ENCODE peak calls at places on chromosomes 5 and 9, in seven cellular contexts. S, F, O, X, C, Q and I are unnamed samples.

GRCh38 chr5:179300834-179301233 is 44.4 kb downstream of the ADAMTS2 start:
- DNase-seq in S (peak), F (peak), O (no peak), X (peak), C (peak), Q (no peak), I (no peak)

GRCh38 chr5:54610197-54610898 is 92.8 kb downstream of the SNX18 start:
- DNase-seq in S (no peak), F (no peak), O (no peak), X (no peak), C (no peak), Q (no peak), I (no peak)

GRCh38 chr5:121949885-121950284 is 11.9 kb upstream of the SRFBP1 start:
- DNase-seq in S (no peak), F (no peak), O (no peak), X (peak), C (no peak), Q (no peak), I (no peak)

GRCh38 chr5:174573210-174574014 is 151.0 kb upstream of the MSX2 start:
- DNase-seq in S (no peak), F (no peak), O (no peak), X (peak), C (no peak), Q (no peak), I (no peak)

GRCh38 chr9:132882616-132883015 is 3.9 kb downstream of the SPACA9 start:
- DNase-seq in S (no peak), F (no peak), O (no peak), X (no peak), C (no peak), Q (no peak), I (no peak)

GRCh38 chr9:10045598-10045997 is 567.2 kb downstream of the PTPRD start:
- DNase-seq in S (no peak), F (no peak), O (no peak), X (peak), C (no peak), Q (no peak), I (no peak)

GRCh38 chr5:115461506-115462290 is 82.9 kb downstream of the FEM1C start:
- DNase-seq in S (no peak), F (no peak), O (no peak), X (peak), C (no peak), Q (no peak), I (no peak)

GRCh38 chr9:70097187-70097586 is 53.5 kb downstream of the MAMDC2 start:
- DNase-seq in S (no peak), F (no peak), O (no peak), X (no peak), C (no peak), Q (no peak), I (no peak)

GRCh38 chr5:94849821-94850736 is 231.6 kb downstream of the SLF1 start:
- DNase-seq in S (no peak), F (no peak), O (no peak), X (peak), C (no peak), Q (peak), I (no peak)

GRCh38 chr9:136323420-136323819 is 3.9 kb upstream of the GPSM1 start:
- DNase-seq in S (no peak), F (no peak), O (no peak), X (no peak), C (no peak), Q (no peak), I (no peak)

GRCh38 chr5:131230406-131230805 is 33.4 kb upstream of the CDC42SE2 start:
- DNase-seq in S (no peak), F (no peak), O (no peak), X (no peak), C (no peak), Q (no peak), I (peak)

GRCh38 chr9:84151236-84151635 is 170.6 kb downstream of the RMI1 start:
- DNase-seq in S (no peak), F (no peak), O (no peak), X (no peak), C (no peak), Q (no peak), I (no peak)

GRCh38 chr5:9927106-9927505 is 297.0 kb upstream of the TAS2R1 start:
- DNase-seq in S (no peak), F (no peak), O (no peak), X (no peak), C (no peak), Q (peak), I (no peak)

GRCh38 chr5:41809128-41809527 is 61.1 kb downstream of the OXCT1 start:
- DNase-seq in S (no peak), F (no peak), O (no peak), X (no peak), C (no peak), Q (no peak), I (no peak)

GRCh38 chr9:81035171-81035570 is 654.2 kb downstream of the TLE1 start:
- DNase-seq in S (no peak), F (no peak), O (no peak), X (peak), C (no peak), Q (peak), I (no peak)

GRCh38 chr9:134283111-134283515 is 43.1 kb upstream of the RXRA start:
- DNase-seq in S (peak), F (peak), O (peak), X (peak), C (peak), Q (no peak), I (peak)

GRCh38 chr5:14569948-14570691 is 11.5 kb upstream of the OTULINL start:
- DNase-seq in S (no peak), F (no peak), O (no peak), X (no peak), C (no peak), Q (no peak), I (no peak)

GRCh38 chr5:153613143-153613542 is 122.7 kb downstream of the GRIA1 start:
- DNase-seq in S (no peak), F (no peak), O (no peak), X (peak), C (no peak), Q (no peak), I (no peak)

GRCh38 chr9:93061260-93061751 is 2.8 kb downstream of the SUSD3 start:
- DNase-seq in S (no peak), F (no peak), O (no peak), X (no peak), C (no peak), Q (no peak), I (no peak)
- TF ChIP-seq CTCF in S (no peak), F (no peak), O (no peak), X (no peak), C (no peak), Q (no peak), I (no peak)

GRCh38 chr9:114282926-114283325 is 40.0 kb upstream of the ORM1 start:
- DNase-seq in S (peak), F (peak), O (no peak), X (peak), C (peak), Q (peak), I (no peak)
- H3K4me3 ChIP-seq in S (no peak), F (no peak), O (no peak), X (no peak), C (no peak), Q (no peak), I (no peak)

DNA sequence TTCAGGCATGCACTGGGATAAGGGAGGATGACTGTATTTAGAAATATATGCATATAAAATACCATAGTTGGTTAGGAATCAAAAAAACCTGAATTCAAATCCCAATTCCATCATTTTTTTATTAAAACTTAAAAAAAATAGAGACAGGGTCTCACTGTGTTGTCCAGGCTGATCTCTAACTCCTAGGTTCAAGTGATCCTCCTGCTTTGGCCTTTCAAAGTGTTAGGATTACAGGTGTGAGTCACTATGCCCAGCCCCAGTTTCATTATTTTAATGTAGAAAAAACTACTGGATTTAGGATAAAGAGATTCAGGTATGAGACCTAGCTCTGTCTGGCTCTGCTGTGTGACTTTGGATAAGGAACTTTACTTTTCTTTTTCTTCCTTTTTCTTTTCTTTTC is 3.3 kb upstream of the LARP1 start:
- DNase-seq in S (no peak), F (no peak), O (no peak), X (no peak), C (no peak), Q (no peak), I (no peak)
- TF ChIP-seq CTCF in S (no peak), F (no peak), O (no peak), X (no peak), C (no peak), Q (no peak), I (no peak)

GRCh38 chr9:91419222-91420191 is 4.1 kb downstream of the NFIL3 start:
- DNase-seq in S (no peak), F (peak), O (no peak), X (peak), C (peak), Q (no peak), I (no peak)
- H3K4me3 ChIP-seq in S (peak), F (no peak), O (no peak), X (peak), C (no peak), Q (no peak), I (no peak)

GRCh38 chr5:96823900-96824351 is 16.2 kb upstream of the ERAP1 start:
- DNase-seq in S (no peak), F (no peak), O (no peak), X (peak), C (no peak), Q (peak), I (no peak)
- TF ChIP-seq CTCF in S (no peak), F (no peak), O (no peak), X (no peak), C (no peak), Q (no peak), I (no peak)